ENCODE peak calls at places on chromosomes 7 and 10, in nine cellular contexts. N is fibroblast of the aortic adventitia, X is retinal pigment epithelial cell, V is endothelial cell, Q is esophagus squamous epithelium, J is tibial nerve, H is ascending aorta, L is dorsolateral prefrontal cortex, U is lower lobe of right lung. G is an unnamed sample.
A peak's percentile ranks its signal among the peaks of the same experiment; 100 is the strongest.

GRCh38 chr7:279821-280220 is 10.1 kb upstream of the FOXL3 start:
- DNase-seq in Q (no peak), L (no peak), X (no peak), V (no peak), N (no peak), H (no peak), J (no peak), U (no peak), G (no peak)

GRCh38 chr7:2716488-2716887 is 28.5 kb downstream of the AMZ1 start:
- DNase-seq in H (no peak), X (no peak), J (no peak), V (no peak), L (no peak), U (no peak), N (no peak), Q (no peak), G (no peak)

GRCh38 chr10:73907841-73908517 is 3.0 kb upstream of the PLAU start:
- DNase-seq in U (peak; percentile 67), J (no peak), V (no peak), N (peak; percentile 71), H (peak; percentile 84), Q (no peak), L (no peak), X (no peak), G (no peak)

GRCh38 chr7:111168182-111168581 is 77.3 kb downstream of the LRRN3 start:
- DNase-seq in V (no peak), L (no peak), Q (no peak), U (no peak), X (peak; percentile 24), J (no peak), H (no peak), N (no peak), G (no peak)

GRCh38 chr10:79995979-79996629 is 47.2 kb upstream of the SFTPD start:
- DNase-seq in Q (no peak), L (no peak), X (no peak), U (no peak), H (no peak), N (no peak), J (no peak), V (no peak), G (no peak)

GRCh38 chr10:30829921-30830671 is 200.5 kb upstream of the LYZL2 start:
- DNase-seq in J (no peak), U (no peak), H (no peak), L (no peak), X (no peak), V (no peak), N (peak; percentile 57), Q (no peak), G (no peak)

GRCh38 chr10:47334627-47335026 is 12.4 kb downstream of the GDF2 start:
- DNase-seq in H (peak; percentile 48), V (no peak), Q (no peak), N (no peak), U (no peak), J (no peak), L (peak; percentile 30), X (no peak), G (no peak)

GRCh38 chr10:124087672-124088634 is 5.4 kb downstream of the CHST15 start:
- DNase-seq in N (no peak), L (peak; percentile 71), U (peak; percentile 88), X (no peak), Q (no peak), J (no peak), H (no peak), V (no peak), G (no peak)

GRCh38 chr7:136074840-136075239 is 97.7 kb upstream of the MTPN start:
- DNase-seq in X (no peak), L (no peak), U (no peak), J (no peak), V (no peak), H (no peak), N (no peak), Q (no peak), G (no peak)

GRCh38 chr10:85792533-85792858 is 574.1 kb downstream of the GRID1 start:
- DNase-seq in H (no peak), J (no peak), L (no peak), V (no peak), Q (no peak), U (no peak), X (no peak), N (no peak), G (no peak)

GRCh38 chr7:75596727-75597614 is 104.9 kb downstream of the SPDYE5 start:
- DNase-seq in V (no peak), H (no peak), J (no peak), Q (no peak), U (no peak), X (no peak), N (no peak), L (no peak), G (no peak)

GRCh38 chr7:10473569-10473968 is 500.1 kb upstream of the PHF14 start:
- DNase-seq in X (no peak), Q (no peak), J (no peak), H (no peak), V (no peak), L (no peak), N (no peak), U (no peak), G (no peak)

GRCh38 chr10:99442394-99442793 is 12.0 kb upstream of the GOT1 start:
- DNase-seq in J (no peak), U (no peak), X (no peak), L (no peak), V (no peak), H (no peak), N (no peak), Q (no peak), G (no peak)
- TF ChIP-seq CTCF in J (no peak), U (no peak), X (no peak), L (no peak), V (no peak), H (no peak), N (no peak), Q (no peak), G (no peak)

GRCh38 chr10:100356067-100357017 is 9.3 kb downstream of the SCD start:
- DNase-seq in U (no peak), J (no peak), N (no peak), Q (no peak), X (peak; percentile 52), L (no peak), H (no peak), V (no peak), G (no peak)
- TF ChIP-seq CTCF in U (no peak), J (no peak), N (no peak), Q (no peak), X (peak; percentile 2), L (no peak), H (no peak), V (no peak), G (no peak)

GRCh38 chr7:140006600-140006999 is 56.2 kb downstream of the PARP12 start:
- DNase-seq in X (no peak), J (no peak), V (no peak), Q (no peak), H (peak; percentile 54), U (no peak), L (no peak), N (no peak), G (no peak)

GRCh38 chr7:140004672-140005071 is 58.1 kb downstream of the PARP12 start:
- DNase-seq in J (no peak), V (no peak), L (no peak), H (no peak), X (no peak), Q (no peak), U (no peak), N (no peak), G (no peak)

GRCh38 chr7:140007051-140007690 is 55.6 kb downstream of the PARP12 start:
- DNase-seq in Q (no peak), L (no peak), J (no peak), U (no peak), V (no peak), H (peak; percentile 56), X (no peak), N (no peak), G (no peak)

GRCh38 chr7:140005341-140005740 is 57.4 kb downstream of the PARP12 start:
- DNase-seq in N (no peak), J (no peak), L (peak; percentile 8), U (no peak), X (no peak), Q (no peak), V (no peak), H (peak; percentile 30), G (no peak)

DNA sequence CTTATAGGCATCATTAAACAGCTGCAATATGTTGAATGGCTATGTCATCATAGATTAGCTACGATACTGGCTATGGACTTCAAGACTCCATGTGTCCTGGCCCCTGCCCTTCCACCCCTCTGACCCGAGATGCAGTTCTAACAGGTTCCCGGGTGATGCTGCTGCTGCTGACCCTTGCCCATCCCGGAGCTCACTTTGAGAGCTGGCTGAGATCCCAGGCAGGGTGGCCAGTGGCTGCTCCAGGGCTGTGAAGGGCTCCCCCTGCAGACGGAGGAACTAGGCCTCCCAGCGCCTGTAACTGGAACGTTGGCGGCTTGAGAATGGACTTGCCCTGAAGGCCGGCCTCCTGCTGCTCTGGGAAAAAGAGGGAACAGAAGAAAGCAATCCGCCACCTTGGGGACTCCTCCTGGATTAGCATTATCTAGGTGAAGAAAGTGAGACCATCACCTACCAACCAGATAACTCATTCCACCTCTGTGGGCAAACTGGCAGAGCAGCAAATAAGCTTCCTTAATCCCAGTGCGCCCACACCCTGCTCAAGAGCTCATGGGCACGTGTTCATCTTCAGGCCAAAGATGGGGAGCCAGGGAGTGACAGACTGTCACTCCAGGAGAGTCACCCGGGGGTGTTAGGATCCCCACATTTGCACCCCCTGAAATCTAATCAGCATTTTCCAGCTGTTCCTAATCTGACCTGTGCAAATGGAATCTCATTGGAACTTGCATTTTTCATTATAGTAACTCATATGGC is 56.8 kb downstream of the PARP12 start:
- DNase-seq in H (peak; percentile 58), Q (no peak), L (peak; percentile 40), V (peak; percentile 77), N (peak; percentile 9), J (no peak), X (no peak), U (no peak), G (no peak)
- TF ChIP-seq CTCF in H (no peak), Q (no peak), L (no peak), V (no peak), N (peak; percentile 38), J (no peak), X (peak; percentile 57), U (peak; percentile 14), G (no peak)

GRCh38 chr7:100400656-100401055 is 27.4 kb downstream of the PILRA start:
- DNase-seq in N (no peak), L (no peak), U (no peak), V (peak; percentile 56), X (no peak), J (no peak), H (peak; percentile 37), Q (no peak), G (no peak)
- TF ChIP-seq CTCF in N (no peak), L (no peak), U (no peak), V (no peak), X (peak; percentile 9), J (no peak), H (no peak), Q (no peak), G (no peak)